ENCODE peak calls at places on chromosomes 4 and X, in ten cellular contexts. P is CD8-positive, alpha-beta memory T cell; K is heart left ventricle; G is fibroblast of lung; J is naive thymus-derived CD8-positive, alpha-beta T cell; F is mucosa of descending colon; S is endothelial cell of umbilical vein; T is NCI-H510A treated with DMSO at 0.1 percent for 48 hours; D is pons; M is activated CD4-positive, alpha-beta T cell treated with anti-CD3 and anti-CD28 coated beads, Interleukin-2, amount 50 U/mL, for 24 hours. U is an unnamed sample.

GRCh38 chrX:44945736-44946135 is 72.7 kb downstream of the KDM6A start:
- DNase-seq in P (no peak), K (no peak), G (no peak), J (no peak), F (no peak), S (no peak), T (no peak), D (no peak), M (no peak), U (no peak)

GRCh38 chrX:95703696-95704095 is 980.9 kb upstream of the DIAPH2 start:
- DNase-seq in P (no peak), K (no peak), G (peak), J (no peak), F (no peak), S (no peak), T (no peak), D (no peak), M (no peak), U (no peak)

GRCh38 chr4:127622923-127623754 is 9.6 kb upstream of the INTU start:
- DNase-seq in P (no peak), K (no peak), G (peak), J (no peak), F (peak), S (peak), T (no peak), D (no peak), M (no peak), U (peak)

GRCh38 chr4:114091546-114091945 is 112.1 kb upstream of the ARSJ start:
- DNase-seq in P (no peak), K (no peak), G (no peak), J (no peak), F (no peak), S (no peak), T (no peak), D (no peak), M (no peak), U (no peak)

GRCh38 chrX:18676050-18676449 is 4.1 kb upstream of the RS1 start:
- DNase-seq in P (no peak), K (no peak), G (no peak), J (no peak), F (no peak), S (no peak), T (no peak), D (no peak), M (no peak), U (no peak)

GRCh38 chr4:3745886-3746656 is 20.1 kb upstream of the ADRA2C start:
- DNase-seq in P (no peak), K (no peak), G (no peak), J (no peak), F (no peak), S (no peak), T (peak), D (no peak), M (no peak), U (no peak)

GRCh38 chrX:28920554-28920953 is 333.3 kb downstream of the IL1RAPL1 start:
- DNase-seq in P (no peak), K (no peak), G (peak), J (no peak), F (no peak), S (peak), T (peak), D (peak), M (no peak), U (no peak)

GRCh38 chrX:154019061-154019621 is 561 bp downstream of the IRAK1 start:
- DNase-seq in P (no peak), K (peak), G (no peak), J (no peak), F (peak), S (no peak), T (no peak), D (no peak), M (no peak), U (no peak)

GRCh38 chr4:109611045-109611616 is 51.1 kb downstream of the MCUB start:
- DNase-seq in P (no peak), K (no peak), G (no peak), J (no peak), F (peak), S (peak), T (no peak), D (no peak), M (no peak), U (no peak)

GRCh38 chr4:41058426-41058825 is 155.9 kb downstream of the APBB2 start:
- DNase-seq in P (no peak), K (no peak), G (no peak), J (no peak), F (no peak), S (no peak), T (no peak), D (no peak), M (no peak), U (no peak)

GRCh38 chrX:29281078-29281742 is 694.0 kb downstream of the IL1RAPL1 start:
- DNase-seq in P (no peak), K (no peak), G (no peak), J (no peak), F (no peak), S (no peak), T (no peak), D (no peak), M (no peak), U (no peak)

GRCh38 chr4:102578819-102579218 is 77.7 kb downstream of the NFKB1 start:
- DNase-seq in P (no peak), K (no peak), G (peak), J (peak), F (no peak), S (no peak), T (no peak), D (peak), M (no peak), U (no peak)

GRCh38 chr4:139368990-139369389 is 66.7 kb upstream of the NDUFC1 start:
- DNase-seq in P (no peak), K (no peak), G (no peak), J (no peak), F (no peak), S (peak), T (peak), D (no peak), M (no peak), U (no peak)

GRCh38 chrX:7107968-7108480 is 39.5 kb upstream of the STS start:
- DNase-seq in P (no peak), K (no peak), G (no peak), J (no peak), F (no peak), S (no peak), T (no peak), D (no peak), M (no peak), U (no peak)

GRCh38 chr4:184250795-184251679 is 33.4 kb upstream of the ENPP6 start:
- DNase-seq in P (no peak), K (no peak), G (peak), J (peak), F (no peak), S (peak), T (peak), D (peak), M (no peak), U (no peak)

GRCh38 chr4:149441338-149441737 is 374.3 kb downstream of the IQCM start:
- DNase-seq in P (no peak), K (no peak), G (peak), J (no peak), F (no peak), S (no peak), T (no peak), D (no peak), M (no peak), U (no peak)

GRCh38 chr4:100462206-100462605 is 55.6 kb downstream of the EMCN start:
- DNase-seq in P (no peak), K (no peak), G (peak), J (no peak), F (no peak), S (no peak), T (no peak), D (no peak), M (no peak), U (no peak)

GRCh38 chr4:152983774-152984411 is 47.8 kb downstream of the FHDC1 start:
- DNase-seq in P (no peak), K (no peak), G (peak), J (no peak), F (no peak), S (no peak), T (no peak), D (peak), M (no peak), U (no peak)

GRCh38 chr4:6582889-6583504 is 8.0 kb downstream of the MAN2B2 start:
- DNase-seq in P (no peak), K (no peak), G (peak), J (no peak), F (no peak), S (peak), T (no peak), D (no peak), M (no peak), U (no peak)

GRCh38 chr4:52750819-52751348 is 341 bp downstream of the ERVMER34-1 start:
- DNase-seq in P (no peak), K (no peak), G (peak), J (no peak), F (peak), S (peak), T (no peak), D (no peak), M (no peak), U (no peak)

GRCh38 chr4:147547314-147548056 is 66.6 kb downstream of the EDNRA start:
- DNase-seq in P (no peak), K (no peak), G (peak), J (no peak), F (no peak), S (no peak), T (no peak), D (no peak), M (no peak), U (no peak)

GRCh38 chrX:7025471-7025870 is 122.0 kb upstream of the STS start:
- DNase-seq in P (no peak), K (no peak), G (no peak), J (no peak), F (no peak), S (no peak), T (no peak), D (no peak), M (no peak), U (no peak)

GRCh38 chr4:138330531-138330930 is 88.4 kb upstream of the SLC7A11 start:
- DNase-seq in P (no peak), K (no peak), G (no peak), J (no peak), F (no peak), S (no peak), T (peak), D (peak), M (no peak), U (no peak)

GRCh38 chrX:39629001-39629400 is 468.8 kb downstream of the BCOR start:
- DNase-seq in P (no peak), K (no peak), G (no peak), J (no peak), F (no peak), S (no peak), T (no peak), D (no peak), M (no peak), U (no peak)

GRCh38 chr4:58809948-58810347 is 1699.8 kb upstream of the IGFBP7 start:
- DNase-seq in P (no peak), K (no peak), G (no peak), J (no peak), F (no peak), S (no peak), T (no peak), D (no peak), M (no peak), U (no peak)

U was measured in ovary.